ENCODE peak calls at places on chromosomes 7 and 10, in six cellular contexts. Y is CD8-positive, alpha-beta T cell; N is endothelial cell; M is MCF 10A; A is PC-3; I is cardiac muscle cell. E is an unnamed sample.

GRCh38 chr7:155836216-155837125 is 24.2 kb upstream of the SHH start:
- DNase-seq in A (no peak), N (no peak), M (no peak), Y (no peak), I (no peak), E (no peak)

GRCh38 chr10:125116652-125117310 is 43.6 kb downstream of the CTBP2 start:
- DNase-seq in M (no peak), A (no peak), Y (no peak), N (no peak), I (no peak), E (no peak)

GRCh38 chr7:28003408-28003807 is 177.2 kb downstream of the JAZF1 start:
- DNase-seq in A (no peak), I (no peak), M (no peak), Y (no peak), N (no peak), E (no peak)

GRCh38 chr7:132298782-132299181 is 277.5 kb downstream of the PLXNA4 start:
- DNase-seq in Y (no peak), I (no peak), N (no peak), A (peak), M (peak), E (no peak)

GRCh38 chr7:100763556-100764140 is 30.3 kb downstream of the ZAN start:
- DNase-seq in I (no peak), M (peak), A (no peak), Y (no peak), N (no peak), E (no peak)

GRCh38 chr10:24381235-24382010 is 172.5 kb downstream of the KIAA1217 start:
- DNase-seq in M (peak), N (no peak), A (no peak), Y (no peak), I (no peak), E (no peak)

GRCh38 chr7:37180828-37181549 is 267.7 kb downstream of the ELMO1 start:
- DNase-seq in M (no peak), N (no peak), Y (no peak), I (no peak), A (no peak), E (no peak)

GRCh38 chr7:19390795-19391194 is 245.6 kb upstream of the FERD3L start:
- DNase-seq in A (no peak), I (no peak), N (no peak), M (no peak), Y (no peak), E (no peak)

GRCh38 chr10:58806970-58807630 is 294.4 kb downstream of the BICC1 start:
- DNase-seq in A (peak), I (no peak), N (no peak), Y (no peak), M (no peak), E (no peak)

GRCh38 chr10:58806323-58806722 is 293.7 kb downstream of the BICC1 start:
- DNase-seq in A (no peak), M (no peak), N (no peak), I (no peak), Y (no peak), E (no peak)

GRCh38 chr10:58802047-58802446 is 289.4 kb downstream of the BICC1 start:
- DNase-seq in I (no peak), A (no peak), Y (no peak), N (no peak), M (no peak), E (no peak)

GRCh38 chr10:58810751-58811150 is 298.1 kb downstream of the BICC1 start:
- DNase-seq in I (no peak), Y (no peak), M (no peak), A (peak), N (no peak), E (no peak)

DNA sequence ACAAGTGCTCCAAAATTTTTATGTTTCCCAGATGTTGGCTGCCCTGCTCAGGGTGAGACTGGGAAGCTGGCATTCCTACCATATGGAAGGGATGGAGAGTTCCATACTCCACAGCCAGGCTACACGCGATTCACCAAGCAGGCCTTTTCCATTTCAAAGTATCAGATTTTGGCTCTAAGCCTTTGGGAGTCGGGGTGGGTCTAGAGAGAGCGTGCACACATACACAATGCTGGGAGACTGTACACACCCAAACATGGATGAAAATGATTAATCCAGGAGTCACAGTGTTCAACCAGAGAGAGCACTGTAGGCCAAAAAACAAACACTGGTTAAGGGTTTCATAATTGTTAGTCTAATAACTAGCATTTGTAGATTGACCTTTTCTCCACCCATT is 295.0 kb downstream of the BICC1 start:
- DNase-seq in A (peak), Y (no peak), N (no peak), I (no peak), M (peak), E (no peak)
- TF ChIP-seq CTCF in A (no peak), Y (no peak), N (no peak), I (no peak), M (no peak), E (no peak)

DNA sequence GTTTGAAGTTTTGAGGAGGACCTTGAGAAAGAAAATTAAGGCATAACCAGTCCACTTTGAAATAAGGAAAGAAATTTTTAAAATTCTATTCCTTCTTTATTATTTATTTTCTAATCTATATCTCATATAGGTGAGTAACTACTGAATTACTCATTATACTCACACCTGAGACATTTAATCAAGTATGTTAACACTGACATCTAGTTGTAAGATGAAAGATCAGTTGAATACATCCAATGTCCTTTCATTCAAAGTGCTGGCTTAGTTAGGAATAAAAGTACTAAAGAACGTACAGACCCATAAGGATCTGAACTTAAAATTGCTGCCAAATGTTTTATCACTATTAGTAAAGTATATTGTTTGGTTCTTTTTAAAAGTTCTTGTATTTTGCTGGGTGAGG is 23.5 kb downstream of the TRDMT1 start:
- DNase-seq in N (no peak), I (no peak), A (no peak), M (no peak), Y (no peak), E (no peak)
- TF ChIP-seq CTCF in N (no peak), I (no peak), A (peak), M (no peak), Y (no peak), E (no peak)

GRCh38 chr10:93680414-93681047 is 21.9 kb downstream of the FRA10AC1 start:
- DNase-seq in A (peak), I (peak), N (no peak), Y (no peak), M (peak), E (no peak)
- TF ChIP-seq CTCF in A (peak), I (peak), N (no peak), Y (no peak), M (peak), E (no peak)

DNA sequence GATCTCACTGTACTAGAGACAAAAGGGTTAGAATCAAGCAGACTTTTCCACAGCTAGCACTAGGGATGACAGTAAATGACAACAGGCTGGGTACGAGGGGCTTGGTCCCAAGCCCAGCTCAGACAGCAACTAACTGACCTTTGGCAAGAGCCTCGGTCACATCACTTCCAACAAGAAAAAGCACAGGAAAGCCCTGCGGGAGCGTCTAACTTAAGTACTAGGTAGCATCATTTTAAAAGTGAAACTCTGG is 22.8 kb downstream of the CALML3 start:
- DNase-seq in A (no peak), Y (no peak), M (peak), N (no peak), I (no peak), E (no peak)
- TF ChIP-seq CTCF in A (no peak), Y (no peak), M (no peak), N (no peak), I (no peak), E (no peak)

GRCh38 chr10:416091-416515 is 273.4 kb downstream of the DIP2C start:
- DNase-seq in I (no peak), Y (no peak), N (peak), M (no peak), A (no peak), E (no peak)
- TF ChIP-seq CTCF in I (no peak), Y (no peak), N (no peak), M (no peak), A (peak), E (no peak)

GRCh38 chr10:110723224-110723891 is 79.2 kb downstream of the RBM20 start:
- DNase-seq in M (no peak), A (no peak), Y (no peak), I (no peak), N (no peak), E (no peak)

GRCh38 chr10:110730345-110731055 is 86.4 kb downstream of the RBM20 start:
- DNase-seq in Y (no peak), M (no peak), A (no peak), N (no peak), I (no peak), E (no peak)

GRCh38 chr10:110724116-110724701 is 80.1 kb downstream of the RBM20 start:
- DNase-seq in I (no peak), A (no peak), M (no peak), N (no peak), Y (no peak), E (no peak)

GRCh38 chr10:110724937-110725336 is 80.8 kb downstream of the RBM20 start:
- DNase-seq in N (no peak), M (no peak), Y (no peak), A (no peak), I (no peak), E (no peak)

GRCh38 chr10:110725809-110726641 is 81.9 kb downstream of the RBM20 start:
- DNase-seq in A (no peak), Y (no peak), M (peak), N (no peak), I (peak), E (no peak)
- TF ChIP-seq CTCF in A (no peak), Y (no peak), M (no peak), N (no peak), I (no peak), E (no peak)

GRCh38 chr7:51430480-51431086 is 114.0 kb upstream of the COBL start:
- DNase-seq in A (peak), N (peak), Y (peak), I (peak), M (peak), E (no peak)

GRCh38 chr7:51428226-51428887 is 111.7 kb upstream of the COBL start:
- DNase-seq in N (peak), Y (no peak), M (peak), A (peak), I (no peak), E (no peak)

GRCh38 chr7:51426163-51426562 is 109.6 kb upstream of the COBL start:
- DNase-seq in Y (no peak), N (no peak), M (no peak), A (no peak), I (no peak), E (no peak)
- TF ChIP-seq CTCF in Y (no peak), N (no peak), M (no peak), A (no peak), I (no peak), E (no peak)

GRCh38 chr10:89221919-89222318 is 14.8 kb upstream of the CH25H start:
- DNase-seq in M (no peak), N (no peak), I (no peak), Y (no peak), A (no peak), E (no peak)

GRCh38 chr10:89219512-89220218 is 12.5 kb upstream of the CH25H start:
- DNase-seq in Y (no peak), A (no peak), I (no peak), M (no peak), N (no peak), E (no peak)

GRCh38 chr10:89228962-89229361 is 21.8 kb upstream of the CH25H start:
- DNase-seq in A (no peak), M (no peak), I (no peak), Y (no peak), N (no peak), E (no peak)

GRCh38 chr10:89228136-89228535 is 21.0 kb upstream of the CH25H start:
- DNase-seq in Y (no peak), N (no peak), M (no peak), A (no peak), I (no peak), E (no peak)

GRCh38 chr10:89224697-89225443 is 17.8 kb upstream of the CH25H start:
- DNase-seq in A (no peak), M (no peak), N (peak), I (no peak), Y (no peak), E (no peak)
- TF ChIP-seq CTCF in A (no peak), M (no peak), N (peak), I (peak), Y (no peak), E (no peak)